ENCODE peak calls at places on chromosomes 12 and 14, in seven cellular contexts. A is activated T-helper 1 cell treated with anti-CD3 and anti-CD28 coated beads, Interleukin-2, amount 50 U/mL, for 16 hours; E is Calu3; C is NCI-H2227 treated with DMSO at 0.1 percent for 48 hours; W is GM04503; Y is activated naive CD8-positive, alpha-beta T cell treated with anti-CD3 and anti-CD28 coated beads, Interleukin-2, amount 50 U/mL, for 24 hours; B is lung. D is an unnamed sample.
A peak's percentile ranks its signal among the peaks of the same experiment; 100 is the strongest.

GRCh38 chr14:71486274-71486673 is 446.0 kb upstream of the RGS6 start:
- DNase-seq in A (no peak), E (no peak), C (no peak), W (no peak), Y (no peak), B (no peak), D (no peak)

GRCh38 chr12:41919526-41920305 is 225.0 kb downstream of the GXYLT1 start:
- DNase-seq in A (no peak), E (no peak), C (peak; percentile 18), W (no peak), Y (no peak), B (no peak), D (no peak)

GRCh38 chr12:108425238-108425795 is 86.2 kb upstream of the CMKLR1 start:
- DNase-seq in A (no peak), E (no peak), C (peak; percentile 21), W (no peak), Y (no peak), B (no peak), D (no peak)

GRCh38 chr12:71645268-71645667 is 18.4 kb downstream of the ZFC3H1 start:
- DNase-seq in A (no peak), E (no peak), C (no peak), W (no peak), Y (no peak), B (no peak), D (no peak)

GRCh38 chr12:78088391-78088832 is 257.7 kb downstream of the NAV3 start:
- DNase-seq in A (no peak), E (no peak), C (peak; percentile 50), W (no peak), Y (no peak), B (no peak), D (no peak)

GRCh38 chr14:76011959-76012802 is 26.6 kb downstream of the IFT43 start:
- DNase-seq in A (no peak), E (no peak), C (no peak), W (no peak), Y (no peak), B (no peak), D (no peak)

GRCh38 chr12:111436811-111437210 is 31.1 kb downstream of the SH2B3 start:
- DNase-seq in A (no peak), E (no peak), C (no peak), W (no peak), Y (no peak), B (no peak), D (no peak)

GRCh38 chr14:74879427-74880180 is 2.1 kb upstream of the DLST start:
- DNase-seq in A (no peak), E (no peak), C (no peak), W (no peak), Y (no peak), B (no peak), D (no peak)

GRCh38 chr12:10097521-10097920 is 1.3 kb downstream of the CLEC1A start:
- DNase-seq in A (no peak), E (no peak), C (no peak), W (peak; percentile 30), Y (no peak), B (no peak), D (no peak)

GRCh38 chr14:55332654-55333570 is 61.7 kb downstream of the FBXO34 start:
- DNase-seq in A (no peak), E (no peak), C (no peak), W (no peak), Y (no peak), B (no peak), D (no peak)

GRCh38 chr12:39935275-39935674 is 170.6 kb downstream of the SLC2A13 start:
- DNase-seq in A (no peak), E (no peak), C (no peak), W (peak; percentile 3), Y (no peak), B (no peak), D (no peak)

GRCh38 chr12:105590571-105590970 is 260.1 kb downstream of the C12orf75 start:
- DNase-seq in A (no peak), E (no peak), C (no peak), W (no peak), Y (no peak), B (no peak), D (peak; percentile 21)

GRCh38 chr14:64220466-64220865 is 73.7 kb downstream of the ESR2 start:
- DNase-seq in A (no peak), E (no peak), C (no peak), W (no peak), Y (no peak), B (no peak), D (no peak)

GRCh38 chr14:96363751-96364336 is 518 bp downstream of the GSKIP start:
- DNase-seq in A (no peak), E (peak; percentile 17), C (peak; percentile 26), W (peak; percentile 35), Y (peak; percentile 40), B (peak; percentile 60), D (peak; percentile 62)

GRCh38 chr14:102472815-102473158 is 36.8 kb downstream of the ANKRD9 start:
- DNase-seq in A (no peak), E (no peak), C (no peak), W (no peak), Y (no peak), B (no peak), D (no peak)

GRCh38 chr14:78764240-78764639 is 594.1 kb downstream of the NRXN3 start:
- DNase-seq in A (no peak), E (peak; percentile 46), C (no peak), W (no peak), Y (no peak), B (no peak), D (peak; percentile 30)

GRCh38 chr12:119153477-119154434 is 25.0 kb upstream of the HSPB8 start:
- DNase-seq in A (no peak), E (no peak), C (no peak), W (no peak), Y (peak; percentile 8), B (peak; percentile 77), D (peak; percentile 38)

GRCh38 chr14:21203470-21204166 is 47.8 kb upstream of the OR5AU1 start:
- DNase-seq in A (no peak), E (no peak), C (no peak), W (no peak), Y (no peak), B (no peak), D (no peak)